ENCODE peak calls at places on chromosomes 2 and 18, in ten cellular contexts. One of them, this sample, is unnamed.

GRCh38 chr2:48482774-48483173 is 47.2 kb upstream of the STON1 start:
- DNase-seq in spleen: no peak
- DNase-seq in WTC11: no peak
- DNase-seq in GM12865: no peak
- DNase-seq in H9: no peak
- DNase-seq in fibroblast of pulmonary artery: peak
- DNase-seq in BE2C: no peak
- DNase-seq in A549: no peak
- DNase-seq in GM13976: no peak
- DNase-seq in AG10803: no peak
- DNase-seq in this sample: no peak

GRCh38 chr2:113977660-113978523 is 88.0 kb downstream of the ACTR3 start:
- DNase-seq in spleen: no peak
- DNase-seq in WTC11: no peak
- DNase-seq in GM12865: no peak
- DNase-seq in H9: no peak
- DNase-seq in fibroblast of pulmonary artery: peak
- DNase-seq in BE2C: peak
- DNase-seq in A549: no peak
- DNase-seq in GM13976: peak
- DNase-seq in AG10803: peak
- DNase-seq in this sample: no peak

GRCh38 chr2:12552092-12552491 is 164.6 kb upstream of the TRIB2 start:
- DNase-seq in spleen: no peak
- DNase-seq in WTC11: no peak
- DNase-seq in GM12865: peak
- DNase-seq in H9: no peak
- DNase-seq in fibroblast of pulmonary artery: no peak
- DNase-seq in BE2C: no peak
- DNase-seq in A549: no peak
- DNase-seq in GM13976: peak
- DNase-seq in AG10803: no peak
- DNase-seq in this sample: no peak

GRCh38 chr2:31299547-31299946 is 65.6 kb downstream of the EHD3 start:
- DNase-seq in spleen: no peak
- DNase-seq in WTC11: no peak
- DNase-seq in GM12865: no peak
- DNase-seq in H9: no peak
- DNase-seq in fibroblast of pulmonary artery: no peak
- DNase-seq in BE2C: no peak
- DNase-seq in A549: no peak
- DNase-seq in GM13976: no peak
- DNase-seq in AG10803: no peak
- DNase-seq in this sample: no peak

GRCh38 chr18:58169472-58169871 is 125.4 kb downstream of the NEDD4L start:
- DNase-seq in spleen: no peak
- DNase-seq in WTC11: no peak
- DNase-seq in GM12865: no peak
- DNase-seq in H9: no peak
- DNase-seq in fibroblast of pulmonary artery: no peak
- DNase-seq in BE2C: no peak
- DNase-seq in A549: no peak
- DNase-seq in GM13976: no peak
- DNase-seq in AG10803: no peak
- DNase-seq in this sample: no peak

GRCh38 chr2:100230754-100231153 is 88.4 kb upstream of the AFF3 start:
- DNase-seq in spleen: no peak
- DNase-seq in WTC11: no peak
- DNase-seq in GM12865: no peak
- DNase-seq in H9: no peak
- DNase-seq in fibroblast of pulmonary artery: no peak
- DNase-seq in BE2C: no peak
- DNase-seq in A549: no peak
- DNase-seq in GM13976: no peak
- DNase-seq in AG10803: no peak
- DNase-seq in this sample: no peak

GRCh38 chr2:23533014-23533730 is 148.2 kb downstream of the KLHL29 start:
- DNase-seq in spleen: no peak
- DNase-seq in WTC11: peak
- DNase-seq in GM12865: no peak
- DNase-seq in H9: peak
- DNase-seq in fibroblast of pulmonary artery: no peak
- DNase-seq in BE2C: peak
- DNase-seq in A549: no peak
- DNase-seq in GM13976: no peak
- DNase-seq in AG10803: no peak
- DNase-seq in this sample: no peak

GRCh38 chr2:43178602-43179542 is 47.5 kb downstream of the ZFP36L2 start:
- DNase-seq in spleen: peak
- DNase-seq in WTC11: peak
- DNase-seq in GM12865: no peak
- DNase-seq in H9: peak
- DNase-seq in fibroblast of pulmonary artery: peak
- DNase-seq in BE2C: no peak
- DNase-seq in A549: peak
- DNase-seq in GM13976: no peak
- DNase-seq in AG10803: peak
- DNase-seq in this sample: peak

GRCh38 chr2:240966906-240967680 is 31.3 kb upstream of the SNED1 start:
- DNase-seq in spleen: peak
- DNase-seq in WTC11: peak
- DNase-seq in GM12865: no peak
- DNase-seq in H9: peak
- DNase-seq in fibroblast of pulmonary artery: no peak
- DNase-seq in BE2C: peak
- DNase-seq in A549: no peak
- DNase-seq in GM13976: no peak
- DNase-seq in AG10803: no peak
- DNase-seq in this sample: no peak

GRCh38 chr2:219181531-219181930 is 3.5 kb downstream of the RETREG2 start:
- DNase-seq in spleen: no peak
- DNase-seq in WTC11: no peak
- DNase-seq in GM12865: no peak
- DNase-seq in H9: no peak
- DNase-seq in fibroblast of pulmonary artery: no peak
- DNase-seq in BE2C: no peak
- DNase-seq in A549: no peak
- DNase-seq in GM13976: no peak
- DNase-seq in AG10803: no peak
- DNase-seq in this sample: no peak

GRCh38 chr18:73006331-73006730 is 138.5 kb upstream of the NETO1 start:
- DNase-seq in spleen: no peak
- DNase-seq in WTC11: no peak
- DNase-seq in GM12865: no peak
- DNase-seq in H9: no peak
- DNase-seq in fibroblast of pulmonary artery: no peak
- DNase-seq in BE2C: no peak
- DNase-seq in A549: no peak
- DNase-seq in GM13976: no peak
- DNase-seq in AG10803: no peak
- DNase-seq in this sample: no peak

GRCh38 chr18:39350916-39351315 is 1785.3 kb upstream of the CELF4 start:
- DNase-seq in spleen: no peak
- DNase-seq in WTC11: no peak
- DNase-seq in GM12865: no peak
- DNase-seq in H9: no peak
- DNase-seq in fibroblast of pulmonary artery: no peak
- DNase-seq in BE2C: no peak
- DNase-seq in A549: no peak
- DNase-seq in GM13976: no peak
- DNase-seq in AG10803: peak
- DNase-seq in this sample: no peak

GRCh38 chr2:202817771-202818170 is 53.8 kb downstream of the ICA1L start:
- DNase-seq in spleen: no peak
- DNase-seq in WTC11: no peak
- DNase-seq in GM12865: no peak
- DNase-seq in H9: no peak
- DNase-seq in fibroblast of pulmonary artery: no peak
- DNase-seq in BE2C: no peak
- DNase-seq in A549: no peak
- DNase-seq in GM13976: no peak
- DNase-seq in AG10803: no peak
- DNase-seq in this sample: no peak

GRCh38 chr2:217832115-217832514 is 170.7 kb downstream of the TNS1 start:
- DNase-seq in spleen: no peak
- DNase-seq in WTC11: no peak
- DNase-seq in GM12865: no peak
- DNase-seq in H9: no peak
- DNase-seq in fibroblast of pulmonary artery: no peak
- DNase-seq in BE2C: no peak
- DNase-seq in A549: no peak
- DNase-seq in GM13976: no peak
- DNase-seq in AG10803: no peak
- DNase-seq in this sample: no peak

GRCh38 chr2:2325538-2325937 is 5.5 kb downstream of the MYT1L start:
- DNase-seq in spleen: no peak
- DNase-seq in WTC11: no peak
- DNase-seq in GM12865: no peak
- DNase-seq in H9: no peak
- DNase-seq in fibroblast of pulmonary artery: no peak
- DNase-seq in BE2C: peak
- DNase-seq in A549: no peak
- DNase-seq in GM13976: no peak
- DNase-seq in AG10803: no peak
- DNase-seq in this sample: no peak

GRCh38 chr2:232341061-232341738 is 37.4 kb upstream of the ALPP start:
- DNase-seq in spleen: peak
- DNase-seq in WTC11: peak
- DNase-seq in GM12865: no peak
- DNase-seq in H9: no peak
- DNase-seq in fibroblast of pulmonary artery: no peak
- DNase-seq in BE2C: no peak
- DNase-seq in A549: no peak
- DNase-seq in GM13976: no peak
- DNase-seq in AG10803: no peak
- DNase-seq in this sample: no peak

GRCh38 chr18:11669948-11670275 is 19.2 kb upstream of the GNAL start:
- DNase-seq in spleen: no peak
- DNase-seq in WTC11: no peak
- DNase-seq in GM12865: no peak
- DNase-seq in H9: peak
- DNase-seq in fibroblast of pulmonary artery: no peak
- DNase-seq in BE2C: no peak
- DNase-seq in A549: no peak
- DNase-seq in GM13976: no peak
- DNase-seq in AG10803: no peak
- DNase-seq in this sample: no peak

GRCh38 chr2:29578084-29578598 is 343.2 kb downstream of the ALK start:
- DNase-seq in spleen: no peak
- DNase-seq in WTC11: no peak
- DNase-seq in GM12865: no peak
- DNase-seq in H9: peak
- DNase-seq in fibroblast of pulmonary artery: no peak
- DNase-seq in BE2C: no peak
- DNase-seq in A549: no peak
- DNase-seq in GM13976: no peak
- DNase-seq in AG10803: no peak
- DNase-seq in this sample: no peak
- TF ChIP-seq CTCF in spleen: no peak
- TF ChIP-seq CTCF in WTC11: no peak
- TF ChIP-seq CTCF in GM12865: no peak
- TF ChIP-seq CTCF in H9: no peak
- TF ChIP-seq CTCF in fibroblast of pulmonary artery: no peak
- TF ChIP-seq CTCF in BE2C: no peak
- TF ChIP-seq CTCF in A549: no peak
- TF ChIP-seq CTCF in GM13976: no peak
- TF ChIP-seq CTCF in AG10803: no peak
- TF ChIP-seq CTCF in this sample: no peak

DNA sequence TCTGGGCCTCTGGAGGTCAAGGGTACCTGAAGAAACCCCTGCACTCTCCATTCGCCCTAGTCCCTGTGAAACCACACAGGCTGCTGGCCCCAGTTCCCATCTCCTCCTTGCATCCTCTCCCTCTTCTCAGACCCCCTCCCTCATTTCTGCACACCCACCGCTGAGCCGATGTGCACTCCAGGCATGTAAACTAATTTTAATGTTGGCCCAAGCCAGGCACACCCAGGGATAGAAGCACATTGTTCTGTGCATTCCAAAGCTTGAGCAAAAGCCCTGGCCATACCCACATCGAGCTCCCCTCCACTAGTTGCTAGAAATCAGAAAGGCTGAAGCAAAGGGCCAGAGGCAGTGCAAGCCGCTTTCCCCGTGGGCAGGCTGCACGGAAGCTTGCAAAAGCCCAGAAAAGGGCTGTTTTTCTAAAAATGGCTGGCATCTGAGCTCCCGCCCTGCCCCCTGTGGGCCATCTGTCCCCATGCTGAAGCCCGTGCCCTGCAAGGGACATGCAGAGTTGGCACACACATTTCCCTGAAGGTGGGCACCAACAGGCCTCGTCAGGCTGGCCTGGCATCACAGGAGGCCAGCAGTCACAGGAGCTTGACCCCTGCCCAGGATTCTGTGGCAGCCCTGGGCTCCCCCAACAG is 181.6 kb downstream of the SMAD7 start:
- DNase-seq in spleen: no peak
- DNase-seq in WTC11: no peak
- DNase-seq in GM12865: no peak
- DNase-seq in H9: no peak
- DNase-seq in fibroblast of pulmonary artery: no peak
- DNase-seq in BE2C: no peak
- DNase-seq in A549: no peak
- DNase-seq in GM13976: no peak
- DNase-seq in AG10803: no peak
- DNase-seq in this sample: no peak
- TF ChIP-seq CTCF in spleen: no peak
- TF ChIP-seq CTCF in WTC11: no peak
- TF ChIP-seq CTCF in GM12865: no peak
- TF ChIP-seq CTCF in H9: peak
- TF ChIP-seq CTCF in fibroblast of pulmonary artery: no peak
- TF ChIP-seq CTCF in BE2C: no peak
- TF ChIP-seq CTCF in A549: no peak
- TF ChIP-seq CTCF in GM13976: no peak
- TF ChIP-seq CTCF in AG10803: no peak
- TF ChIP-seq CTCF in this sample: no peak

DNA sequence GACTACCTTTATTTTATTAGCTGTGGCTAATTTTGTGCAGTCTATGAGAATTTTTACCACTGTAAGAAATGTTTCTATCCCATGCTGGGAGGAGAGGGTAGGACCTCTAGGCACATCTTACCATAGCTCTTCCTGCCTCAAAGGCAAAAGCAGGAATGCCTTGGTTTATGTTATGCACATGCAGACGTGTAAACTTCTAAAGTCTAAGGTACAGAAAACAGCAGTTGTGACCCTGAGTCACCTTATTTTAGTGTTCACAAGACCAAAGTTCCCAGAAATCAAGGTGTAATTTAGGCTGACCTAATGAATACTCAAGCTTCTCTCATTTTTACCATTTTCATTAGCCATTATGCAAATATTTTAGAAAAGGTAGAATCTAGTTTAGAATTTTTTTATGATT is 15.4 kb upstream of the WIPF1 start:
- DNase-seq in spleen: no peak
- DNase-seq in WTC11: no peak
- DNase-seq in GM12865: no peak
- DNase-seq in H9: no peak
- DNase-seq in fibroblast of pulmonary artery: no peak
- DNase-seq in BE2C: no peak
- DNase-seq in A549: peak
- DNase-seq in GM13976: no peak
- DNase-seq in AG10803: no peak
- DNase-seq in this sample: no peak
- TF ChIP-seq CTCF in spleen: no peak
- TF ChIP-seq CTCF in WTC11: no peak
- TF ChIP-seq CTCF in GM12865: no peak
- TF ChIP-seq CTCF in H9: no peak
- TF ChIP-seq CTCF in fibroblast of pulmonary artery: no peak
- TF ChIP-seq CTCF in BE2C: no peak
- TF ChIP-seq CTCF in A549: no peak
- TF ChIP-seq CTCF in GM13976: no peak
- TF ChIP-seq CTCF in AG10803: no peak
- TF ChIP-seq CTCF in this sample: no peak

GRCh38 chr2:71849603-71850305 is 297.9 kb downstream of the CYP26B1 start:
- DNase-seq in spleen: no peak
- DNase-seq in WTC11: no peak
- DNase-seq in GM12865: no peak
- DNase-seq in H9: peak
- DNase-seq in fibroblast of pulmonary artery: no peak
- DNase-seq in BE2C: no peak
- DNase-seq in A549: no peak
- DNase-seq in GM13976: no peak
- DNase-seq in AG10803: no peak
- DNase-seq in this sample: no peak
- TF ChIP-seq CTCF in spleen: no peak
- TF ChIP-seq CTCF in WTC11: no peak
- TF ChIP-seq CTCF in GM12865: no peak
- TF ChIP-seq CTCF in H9: no peak
- TF ChIP-seq CTCF in fibroblast of pulmonary artery: no peak
- TF ChIP-seq CTCF in BE2C: no peak
- TF ChIP-seq CTCF in A549: no peak
- TF ChIP-seq CTCF in GM13976: no peak
- TF ChIP-seq CTCF in AG10803: no peak
- TF ChIP-seq CTCF in this sample: no peak